ENCODE peak calls at places on chromosome 13, in ten cellular contexts. M is left ventricle myocardium inferior; V is CD4-positive, alpha-beta T cell; E is T-helper 17 cell; U is heart left ventricle; Q is AG04450; L is transverse colon; F is cardiac muscle cell; I is lower lobe of right lung; W is tibial artery. R is an unnamed sample.
A peak's percentile ranks its signal among the peaks of the same experiment; 100 is the strongest.

GRCh38 chr13:83733293-83733692 is 149.0 kb downstream of the SLITRK1 start:
- DNase-seq in M (no peak), V (no peak), E (no peak), U (no peak), Q (no peak), L (no peak), F (no peak), I (no peak), W (no peak), R (peak; percentile 65)

GRCh38 chr13:77779461-77780272 is 82.2 kb downstream of the SLAIN1 start:
- DNase-seq in M (no peak), V (no peak), E (no peak), U (no peak), Q (peak; percentile 55), L (peak; percentile 11), F (peak; percentile 87), I (peak; percentile 43), W (no peak), R (no peak)

GRCh38 chr13:74443623-74444022 is 309.4 kb upstream of the KLF12 start:
- DNase-seq in M (no peak), V (no peak), E (no peak), U (no peak), Q (peak; percentile 60), L (no peak), F (peak; percentile 85), I (no peak), W (no peak), R (peak; percentile 72)

GRCh38 chr13:108609353-108609752 is 20.1 kb upstream of the MYO16 start:
- DNase-seq in M (no peak), V (no peak), E (no peak), U (no peak), Q (peak; percentile 6), L (no peak), F (peak; percentile 2), I (no peak), W (no peak), R (no peak)

GRCh38 chr13:32278456-32278855 is 36.7 kb downstream of the ZAR1L start:
- DNase-seq in M (no peak), V (no peak), E (no peak), U (no peak), Q (peak; percentile 50), L (no peak), F (no peak), I (no peak), W (no peak), R (peak; percentile 74)

GRCh38 chr13:109704771-109705628 is 81.4 kb downstream of the IRS2 start:
- DNase-seq in M (peak; percentile 47), V (no peak), E (no peak), U (peak; percentile 68), Q (no peak), L (peak; percentile 59), F (peak; percentile 42), I (peak; percentile 85), W (peak; percentile 79), R (no peak)

GRCh38 chr13:30819136-30819875 is 84.0 kb downstream of the ALOX5AP start:
- DNase-seq in M (no peak), V (no peak), E (no peak), U (no peak), Q (no peak), L (no peak), F (no peak), I (no peak), W (no peak), R (no peak)

GRCh38 chr13:49810825-49811526 is 18.5 kb upstream of the KPNA3 start:
- DNase-seq in M (no peak), V (no peak), E (no peak), U (no peak), Q (no peak), L (no peak), F (peak; percentile 69), I (no peak), W (no peak), R (no peak)

GRCh38 chr13:77213644-77214043 is 113.2 kb downstream of the MYCBP2 start:
- DNase-seq in M (no peak), V (no peak), E (no peak), U (no peak), Q (no peak), L (no peak), F (peak; percentile 38), I (no peak), W (no peak), R (peak; percentile 60)

GRCh38 chr13:93730780-93731179 is 504.2 kb downstream of the GPC6 start:
- DNase-seq in M (no peak), V (no peak), E (no peak), U (no peak), Q (no peak), L (no peak), F (no peak), I (no peak), W (no peak), R (no peak)

GRCh38 chr13:49791753-49792549 is 531 bp downstream of the KPNA3 start:
- DNase-seq in M (no peak), V (peak; percentile 30), E (peak; percentile 32), U (peak; percentile 51), Q (no peak), L (peak; percentile 58), F (peak; percentile 53), I (peak; percentile 71), W (peak; percentile 71), R (peak; percentile 88)

GRCh38 chr13:51683537-51684050 is 99.3 kb downstream of the WDFY2 start:
- DNase-seq in M (no peak), V (no peak), E (no peak), U (no peak), Q (no peak), L (no peak), F (no peak), I (no peak), W (no peak), R (no peak)

GRCh38 chr13:44298314-44298713 is 75.3 kb upstream of the SERP2 start:
- DNase-seq in M (no peak), V (no peak), E (no peak), U (no peak), Q (no peak), L (no peak), F (no peak), I (no peak), W (no peak), R (no peak)

GRCh38 chr13:50085063-50085462 is 69.8 kb downstream of the KCNRG start:
- DNase-seq in M (no peak), V (no peak), E (no peak), U (no peak), Q (no peak), L (no peak), F (peak; percentile 67), I (no peak), W (no peak), R (peak; percentile 72)

GRCh38 chr13:47277774-47278173 is 380.9 kb upstream of the HTR2A start:
- DNase-seq in M (no peak), V (no peak), E (no peak), U (no peak), Q (no peak), L (no peak), F (peak; percentile 21), I (no peak), W (no peak), R (no peak)

GRCh38 chr13:101730420-101731000 is 278.0 kb downstream of the ITGBL1 start:
- DNase-seq in M (no peak), V (no peak), E (no peak), U (no peak), Q (no peak), L (no peak), F (no peak), I (no peak), W (no peak), R (peak; percentile 60)

GRCh38 chr13:95671597-95671996 is 5.3 kb upstream of the DNAJC3 start:
- DNase-seq in M (no peak), V (no peak), E (no peak), U (peak; percentile 58), Q (no peak), L (no peak), F (no peak), I (no peak), W (no peak), R (no peak)
- H3K9me3 ChIP-seq in M (peaks cover 73% of the 10 kb centered on the region), V (peaks cover 40% of the 10 kb centered on the region), E (peaks cover 21% of the 10 kb centered on the region), U (no peaks in the 10 kb centered on the region), Q (peaks cover 12% of the 10 kb centered on the region), L (peaks cover 33% of the 10 kb centered on the region), F (no peaks in the 10 kb centered on the region), I (peaks cover 52% of the 10 kb centered on the region), W (peaks cover 71% of the 10 kb centered on the region), R (no peaks in the 10 kb centered on the region)

DNA sequence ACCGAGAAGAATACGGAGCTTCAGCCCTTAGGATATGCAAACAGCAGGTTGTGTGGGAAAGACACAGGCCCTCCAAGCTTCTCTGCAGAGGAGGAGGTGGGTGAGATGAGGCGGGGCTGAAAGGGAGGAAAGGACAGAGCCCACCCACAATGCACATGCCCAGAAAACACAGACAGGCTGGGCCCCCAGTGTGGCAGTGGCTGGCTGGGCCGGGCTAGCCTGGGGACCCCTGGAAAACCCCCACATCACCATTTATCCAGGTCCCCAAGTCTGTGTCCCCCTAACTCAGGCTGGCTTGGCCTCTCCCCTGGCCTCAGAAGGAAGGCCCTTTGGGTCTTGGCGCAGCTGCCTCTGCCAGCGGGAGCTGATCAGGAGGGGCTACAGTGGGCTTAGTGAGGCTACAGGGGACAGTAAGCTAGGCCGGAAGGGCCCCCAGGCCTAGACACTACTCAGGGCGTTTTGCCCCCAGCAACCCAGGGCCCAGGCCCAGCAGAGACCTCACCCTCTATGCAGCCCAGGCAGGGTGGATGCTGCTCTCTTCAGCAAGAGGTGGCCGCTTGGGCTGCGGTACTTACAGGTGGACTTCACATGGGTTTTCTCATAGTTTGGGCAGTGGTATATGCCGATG is 119.5 kb downstream of the TUBA3C start:
- DNase-seq in M (no peak), V (no peak), E (no peak), U (no peak), Q (no peak), L (no peak), F (no peak), I (no peak), W (no peak), R (no peak)
- H3K9me3 ChIP-seq in M (peaks cover 33% of the 10 kb centered on the region), V (peaks cover 6% of the 10 kb centered on the region), E (no peaks in the 10 kb centered on the region), U (no peaks in the 10 kb centered on the region), Q (peaks cover 81% of the 10 kb centered on the region), L (no peaks in the 10 kb centered on the region), F (no peaks in the 10 kb centered on the region), I (peaks cover 16% of the 10 kb centered on the region), W (no peaks in the 10 kb centered on the region), R (peaks cover 2% of the 10 kb centered on the region)

GRCh38 chr13:54682184-54682583 is 1653.6 kb downstream of the OLFM4 start:
- DNase-seq in M (no peak), V (no peak), E (no peak), U (no peak), Q (no peak), L (no peak), F (no peak), I (no peak), W (no peak), R (no peak)

GRCh38 chr13:54687173-54687572 is 1658.6 kb downstream of the OLFM4 start:
- DNase-seq in M (no peak), V (no peak), E (no peak), U (no peak), Q (no peak), L (no peak), F (no peak), I (no peak), W (no peak), R (no peak)
- H3K9me3 ChIP-seq in M (peaks cover 9% of the 10 kb centered on the region), V (no peaks in the 10 kb centered on the region), E (no peaks in the 10 kb centered on the region), U (no peaks in the 10 kb centered on the region), Q (peaks cover 16% of the 10 kb centered on the region), L (no peaks in the 10 kb centered on the region), F (no peaks in the 10 kb centered on the region), I (no peaks in the 10 kb centered on the region), W (no peaks in the 10 kb centered on the region), R (no peaks in the 10 kb centered on the region)

DNA sequence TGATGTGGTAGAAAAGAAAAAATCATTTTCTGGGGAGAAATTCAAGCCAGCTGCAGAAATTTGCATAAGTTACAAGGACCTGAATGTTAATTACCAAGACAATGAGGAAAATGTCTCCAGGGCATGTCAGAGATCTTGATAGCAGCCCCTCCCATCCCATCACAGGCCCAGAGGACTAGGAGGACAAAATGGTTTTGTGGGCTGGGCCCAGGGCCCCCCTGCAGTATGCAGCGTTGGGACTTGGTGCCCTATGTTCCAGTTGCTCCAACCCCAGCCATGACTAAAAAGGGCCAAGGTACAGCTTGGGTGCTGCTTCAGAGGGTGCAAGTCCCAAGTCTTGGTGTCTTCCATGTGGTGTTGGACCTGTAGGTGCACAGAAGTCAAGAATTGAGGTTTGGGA is 76.6 kb upstream of the SOX1 start:
- DNase-seq in M (no peak), V (no peak), E (no peak), U (no peak), Q (no peak), L (no peak), F (no peak), I (no peak), W (no peak), R (no peak)
- H3K9me3 ChIP-seq in M (peaks cover 30% of the 10 kb centered on the region), V (peaks cover 15% of the 10 kb centered on the region), E (no peaks in the 10 kb centered on the region), U (no peaks in the 10 kb centered on the region), Q (peaks cover 48% of the 10 kb centered on the region), L (peaks cover 5% of the 10 kb centered on the region), F (no peaks in the 10 kb centered on the region), I (peaks cover 13% of the 10 kb centered on the region), W (no peaks in the 10 kb centered on the region), R (peaks cover 2% of the 10 kb centered on the region)